ENCODE peak calls at places on chromosome 7, in six cellular contexts. R is GM12878, D is H1, X is K562, Y is SK-N-SH, C is HepG2. F is an unnamed sample.

GRCh38 chr7:76386691-76387260 is 22.7 kb downstream of the SSC4D start:
- DNase-seq in R (no peak), D (no peak), X (no peak), Y (no peak), C (no peak), F (no peak)

GRCh38 chr7:54831046-54831643 is 72.1 kb upstream of the SEC61G start:
- DNase-seq in R (no peak), D (no peak), X (no peak), Y (no peak), C (no peak), F (no peak)

GRCh38 chr7:100801833-100802568 is 25.3 kb downstream of the EPHB4 start:
- DNase-seq in R (no peak), D (peak), X (peak), Y (peak), C (peak), F (peak)

GRCh38 chr7:126501617-126502016 is 751.1 kb downstream of the GRM8 start:
- DNase-seq in R (no peak), D (no peak), X (no peak), Y (no peak), C (no peak), F (no peak)

GRCh38 chr7:69738396-69738889 is 140.2 kb downstream of the AUTS2 start:
- DNase-seq in R (peak), D (no peak), X (no peak), Y (no peak), C (no peak), F (no peak)

GRCh38 chr7:8254667-8255066 is 7.3 kb downstream of the ICA1 start:
- DNase-seq in R (no peak), D (no peak), X (no peak), Y (no peak), C (no peak), F (no peak)

GRCh38 chr7:2757361-2757903 is 69.4 kb downstream of the AMZ1 start:
- DNase-seq in R (no peak), D (peak), X (no peak), Y (peak), C (no peak), F (no peak)

GRCh38 chr7:128742206-128742605 is 3.0 kb downstream of the CALU start:
- DNase-seq in R (no peak), D (no peak), X (no peak), Y (no peak), C (no peak), F (no peak)

GRCh38 chr7:138008588-138009349 is 6.9 kb upstream of the CREB3L2 start:
- DNase-seq in R (no peak), D (peak), X (peak), Y (peak), C (peak), F (no peak)

GRCh38 chr7:82164813-82165212 is 278.8 kb downstream of the CACNA2D1 start:
- DNase-seq in R (no peak), D (no peak), X (no peak), Y (peak), C (no peak), F (no peak)

GRCh38 chr7:80078159-80078731 is 56.4 kb upstream of the GNAI1 start:
- DNase-seq in R (no peak), D (no peak), X (no peak), Y (no peak), C (no peak), F (no peak)

GRCh38 chr7:134599371-134599770 is 47.3 kb upstream of the BPGM start:
- DNase-seq in R (no peak), D (no peak), X (no peak), Y (no peak), C (no peak), F (no peak)

GRCh38 chr7:41003031-41003925 is 699.6 kb downstream of the INHBA start:
- DNase-seq in R (peak), D (peak), X (peak), Y (peak), C (peak), F (peak)

GRCh38 chr7:34365011-34365410 is 293.0 kb upstream of the NPSR1 start:
- DNase-seq in R (no peak), D (no peak), X (no peak), Y (no peak), C (no peak), F (no peak)

GRCh38 chr7:117950601-117951278 is 77.5 kb upstream of the CTTNBP2 start:
- DNase-seq in R (no peak), D (no peak), X (no peak), Y (no peak), C (no peak), F (no peak)
- TF ChIP-seq GABPA in R (no peak), D (no peak), X (peak), Y (no peak), C (no peak), F (no peak)

GRCh38 chr7:142375710-142376313 is 118.0 kb upstream of the PRSS58 start:
- DNase-seq in R (no peak), D (peak), X (no peak), Y (no peak), C (no peak), F (peak)
- TF ChIP-seq CTCF in R (no peak), D (peak), X (peak), Y (peak), C (peak), F (peak)

DNA sequence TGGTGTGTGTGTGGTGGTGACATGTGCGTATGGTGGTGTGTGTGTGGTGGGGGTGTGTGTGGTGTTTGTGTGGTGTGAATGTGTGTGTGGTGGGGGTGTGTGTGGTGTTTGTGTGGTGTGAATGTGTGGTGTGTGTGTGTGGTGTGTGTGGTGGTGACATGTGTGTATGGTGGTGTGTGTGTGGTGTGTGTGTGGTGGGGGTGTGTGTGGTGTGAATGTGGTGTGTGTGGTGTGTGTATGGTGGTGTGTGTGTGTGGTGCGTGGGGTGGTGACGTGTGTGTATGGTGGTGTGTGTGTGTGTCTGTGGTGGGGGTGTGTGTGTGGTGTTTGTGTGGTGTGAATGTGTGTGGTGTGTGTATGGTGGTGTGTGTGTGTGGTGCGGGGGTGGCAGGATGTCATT is 453.1 kb downstream of the DNAJB6 start:
- DNase-seq in R (no peak), D (no peak), X (no peak), Y (no peak), C (no peak), F (no peak)
- TF ChIP-seq GABPA in R (no peak), D (no peak), X (no peak), Y (no peak), C (no peak), F (no peak)

GRCh38 chr7:28269700-28270361 is 89.2 kb upstream of the JAZF1 start:
- DNase-seq in R (no peak), D (no peak), X (no peak), Y (no peak), C (no peak), F (peak)
- TF ChIP-seq CTCF in R (no peak), D (no peak), X (no peak), Y (no peak), C (no peak), F (no peak)

DNA sequence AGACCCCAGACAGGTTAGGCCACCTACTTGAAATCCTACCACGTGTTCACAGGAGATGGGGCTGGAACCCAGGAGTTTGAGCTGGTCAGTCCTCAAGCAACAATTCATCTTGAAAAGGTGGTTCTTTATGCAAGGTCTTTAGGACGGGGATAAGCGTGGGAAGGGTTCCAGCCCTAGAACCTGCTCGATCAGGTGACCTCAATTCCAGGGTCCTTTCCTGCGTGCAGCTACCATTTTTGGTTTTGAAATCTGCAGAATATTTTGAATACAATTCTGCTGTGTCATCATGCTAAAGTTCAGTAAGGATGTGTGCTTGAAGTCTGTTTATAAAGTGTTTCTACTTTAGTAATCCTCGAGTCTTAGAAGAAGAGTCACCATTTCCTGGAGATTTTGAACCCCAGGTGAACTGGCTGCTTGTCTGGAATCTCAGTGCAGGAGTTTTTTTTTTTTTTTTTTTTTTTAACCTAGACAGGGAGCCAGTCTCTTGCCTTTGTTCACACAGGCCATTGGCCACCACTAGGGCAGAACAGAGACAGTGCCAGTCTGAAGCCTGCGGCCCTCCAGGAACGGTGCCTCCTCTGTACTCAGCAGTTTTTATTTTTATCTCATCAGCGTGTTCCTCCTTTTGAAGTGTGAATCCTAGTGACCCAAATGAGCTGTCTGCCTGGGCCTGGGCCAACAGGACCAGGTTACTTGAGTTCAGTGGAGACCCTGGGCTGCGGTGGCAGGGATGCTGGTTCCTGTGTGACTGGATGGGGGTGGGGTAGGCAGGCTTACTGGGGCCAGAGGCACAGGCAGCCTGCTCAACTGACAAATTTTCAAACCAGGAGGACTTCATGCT is 54.6 kb downstream of the EEPD1 start:
- DNase-seq in R (no peak), D (no peak), X (no peak), Y (peak), C (peak), F (no peak)
- TF ChIP-seq GABPA in R (no peak), D (no peak), X (no peak), Y (no peak), C (no peak), F (no peak)

GRCh38 chr7:23106801-23107713 is 1.5 kb downstream of the KLHL7 start:
- DNase-seq in R (no peak), D (no peak), X (no peak), Y (no peak), C (no peak), F (no peak)

GRCh38 chr7:23105086-23105643 is 420 bp upstream of the KLHL7 start:
- DNase-seq in R (no peak), D (no peak), X (no peak), Y (no peak), C (no peak), F (no peak)

GRCh38 chr7:23106491-23106800 is 861 bp downstream of the KLHL7 start:
- DNase-seq in R (no peak), D (peak), X (no peak), Y (peak), C (no peak), F (no peak)

GRCh38 chr7:23107781-23108180 is 2.2 kb downstream of the KLHL7 start:
- DNase-seq in R (no peak), D (no peak), X (no peak), Y (no peak), C (no peak), F (no peak)

DNA sequence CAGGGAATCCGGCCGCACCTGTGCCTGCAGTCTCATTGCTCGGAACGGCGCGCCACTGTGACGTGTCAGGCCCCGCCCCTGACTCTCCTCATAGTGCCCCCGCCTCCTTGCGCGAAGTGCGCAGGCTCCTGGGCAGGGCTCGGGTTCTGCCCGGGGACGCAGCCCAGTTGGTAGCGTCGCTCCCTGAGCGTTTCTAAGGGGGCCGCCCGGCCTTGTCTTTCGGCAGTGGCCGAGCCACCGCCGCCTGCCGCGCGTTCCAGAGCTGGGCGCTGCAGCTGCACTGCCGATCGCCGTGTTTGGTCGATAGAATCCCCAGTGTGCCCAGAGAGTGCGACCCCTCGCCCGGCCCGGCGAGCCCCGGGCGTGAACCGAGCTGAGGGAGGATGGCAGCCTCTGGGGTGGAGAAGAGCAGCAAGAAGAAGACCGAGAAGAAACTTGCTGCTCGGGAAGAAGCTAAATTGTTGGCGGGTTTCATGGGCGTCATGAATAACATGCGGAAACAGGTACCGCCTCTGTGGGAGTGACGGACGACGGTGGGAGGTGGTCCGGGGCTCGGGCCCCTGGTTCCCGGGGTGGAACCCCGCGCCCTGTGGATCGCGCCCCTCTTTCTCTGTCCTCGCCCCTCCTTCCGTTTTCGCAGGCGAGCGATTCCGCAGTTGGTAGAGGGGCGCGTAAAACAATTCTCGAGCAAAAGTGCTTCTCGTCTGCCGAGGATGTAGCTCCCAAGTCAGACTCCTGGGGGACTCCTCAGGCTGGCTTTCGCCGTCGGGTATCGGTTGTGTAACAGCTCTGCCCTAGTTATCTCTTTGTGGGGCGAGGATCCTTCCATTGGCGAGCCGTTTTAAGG is at the start of gene KLHL7:
- DNase-seq in R (peak), D (peak), X (peak), Y (peak), C (peak), F (peak)
- TF ChIP-seq CTCF in R (no peak), D (no peak), X (peak), Y (peak), C (peak), F (no peak)

GRCh38 chr7:123966936-123967335 is 41.9 kb downstream of the SPAM1 start:
- DNase-seq in R (no peak), D (no peak), X (no peak), Y (no peak), C (no peak), F (no peak)

GRCh38 chr7:123958186-123958703 is 33.2 kb downstream of the SPAM1 start:
- DNase-seq in R (no peak), D (no peak), X (no peak), Y (no peak), C (no peak), F (no peak)

DNA sequence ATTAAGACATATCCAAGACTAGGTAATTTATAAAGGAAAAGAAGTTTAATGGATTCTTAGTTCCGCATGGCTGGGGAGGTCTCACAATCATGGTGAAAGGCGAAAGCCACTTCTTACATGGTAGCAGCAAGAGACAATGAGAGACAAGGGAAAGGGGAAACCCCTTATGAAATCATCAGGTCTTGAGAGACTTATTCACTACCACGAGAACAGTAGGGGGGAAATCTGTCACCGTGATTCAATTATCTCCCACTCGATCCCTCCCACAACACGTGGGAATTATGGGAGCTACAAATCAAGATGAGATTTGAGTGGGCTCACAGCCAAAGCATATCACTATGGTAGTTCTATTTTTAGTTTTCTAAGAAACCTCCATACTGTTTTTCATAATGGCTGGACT is 36.7 kb downstream of the SPAM1 start:
- DNase-seq in R (no peak), D (no peak), X (no peak), Y (no peak), C (no peak), F (no peak)
- TF ChIP-seq GABPA in R (no peak), D (no peak), X (no peak), Y (no peak), C (no peak), F (no peak)

DNA sequence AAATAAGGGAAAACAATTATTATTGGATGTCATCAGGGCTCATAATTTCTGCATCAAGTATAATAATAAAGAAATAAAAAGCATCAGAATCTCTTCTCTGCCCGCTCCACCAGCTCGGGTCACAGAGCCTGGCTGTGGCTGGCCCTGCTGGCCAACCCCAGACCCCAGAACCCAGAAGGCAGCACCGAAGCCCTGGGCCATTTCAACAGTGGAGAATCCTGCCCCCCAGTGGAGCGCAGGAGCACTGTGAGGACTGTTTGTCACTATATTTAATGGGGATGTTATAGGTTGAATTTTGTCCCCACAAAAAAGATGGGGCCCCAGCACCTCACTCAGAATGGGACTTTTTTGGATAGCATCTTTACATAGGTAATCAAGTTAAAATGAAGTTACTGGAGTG is 27.3 kb downstream of the DENND11 start:
- DNase-seq in R (no peak), D (peak), X (peak), Y (peak), C (no peak), F (no peak)
- TF ChIP-seq CTCF in R (peak), D (peak), X (peak), Y (peak), C (peak), F (no peak)

GRCh38 chr7:105688617-105689016 is 107.3 kb upstream of the EFCAB10 start:
- DNase-seq in R (no peak), D (no peak), X (no peak), Y (no peak), C (no peak), F (no peak)
- TF ChIP-seq GABPA in R (no peak), D (no peak), X (no peak), Y (no peak), C (no peak), F (no peak)

F was measured in HL-60.